ENCODE peak calls at places on chromosomes 4 and X, in six cellular contexts. One of them, this sample, is unnamed.
A peak's percentile ranks its signal among the peaks of the same experiment; 100 is the strongest.

GRCh38 chr4:58050439-58050838 is 940.3 kb upstream of the IGFBP7 start:
- DNase-seq in hepatocyte: no peak
- DNase-seq in upper lobe of right lung: no peak
- DNase-seq in sigmoid colon: no peak
- DNase-seq in kidney: no peak
- DNase-seq in GM23338: no peak
- DNase-seq in this sample: no peak

GRCh38 chrX:19347916-19348315 is 4.2 kb downstream of the PDHA1 start:
- DNase-seq in hepatocyte: no peak
- DNase-seq in upper lobe of right lung: no peak
- DNase-seq in sigmoid colon: no peak
- DNase-seq in kidney: no peak
- DNase-seq in GM23338: no peak
- DNase-seq in this sample: no peak

GRCh38 chr4:188295899-188296298 is 156.7 kb downstream of the TRIML1 start:
- DNase-seq in hepatocyte: no peak
- DNase-seq in upper lobe of right lung: no peak
- DNase-seq in sigmoid colon: no peak
- DNase-seq in kidney: no peak
- DNase-seq in GM23338: no peak
- DNase-seq in this sample: no peak

GRCh38 chrX:138885886-138886285 is 174.4 kb upstream of the FGF13 start:
- DNase-seq in hepatocyte: no peak
- DNase-seq in upper lobe of right lung: no peak
- DNase-seq in sigmoid colon: no peak
- DNase-seq in kidney: no peak
- DNase-seq in GM23338: no peak
- DNase-seq in this sample: no peak

GRCh38 chr4:6854098-6854744 is 55.4 kb upstream of the TBC1D14 start:
- DNase-seq in hepatocyte: no peak
- DNase-seq in upper lobe of right lung: no peak
- DNase-seq in sigmoid colon: no peak
- DNase-seq in kidney: no peak
- DNase-seq in GM23338: no peak
- DNase-seq in this sample: no peak

GRCh38 chr4:91198951-91199350 is 1071.8 kb downstream of the CCSER1 start:
- DNase-seq in hepatocyte: no peak
- DNase-seq in upper lobe of right lung: no peak
- DNase-seq in sigmoid colon: no peak
- DNase-seq in kidney: no peak
- DNase-seq in GM23338: no peak
- DNase-seq in this sample: no peak

GRCh38 chr4:182929296-182929695 is 12.1 kb upstream of the DCTD start:
- DNase-seq in hepatocyte: peak; percentile 50
- DNase-seq in upper lobe of right lung: no peak
- DNase-seq in sigmoid colon: no peak
- DNase-seq in kidney: no peak
- DNase-seq in GM23338: no peak
- DNase-seq in this sample: no peak

GRCh38 chr4:6460876-6461275 is 11.5 kb downstream of the PPP2R2C start:
- DNase-seq in hepatocyte: no peak
- DNase-seq in upper lobe of right lung: no peak
- DNase-seq in sigmoid colon: peak; percentile 37
- DNase-seq in kidney: no peak
- DNase-seq in GM23338: no peak
- DNase-seq in this sample: no peak

GRCh38 chr4:184514121-184514988 is 40.0 kb upstream of the IRF2 start:
- DNase-seq in hepatocyte: peak; percentile 61
- DNase-seq in upper lobe of right lung: peak; percentile 70
- DNase-seq in sigmoid colon: peak; percentile 86
- DNase-seq in kidney: peak; percentile 78
- DNase-seq in GM23338: no peak
- DNase-seq in this sample: peak; percentile 91

GRCh38 chr4:22389240-22389871 is 126.5 kb downstream of the ADGRA3 start:
- DNase-seq in hepatocyte: peak; percentile 83
- DNase-seq in upper lobe of right lung: no peak
- DNase-seq in sigmoid colon: no peak
- DNase-seq in kidney: no peak
- DNase-seq in GM23338: peak; percentile 80
- DNase-seq in this sample: peak; percentile 52

GRCh38 chr4:147777456-147778091 is 45.7 kb downstream of the ARHGAP10 start:
- DNase-seq in hepatocyte: no peak
- DNase-seq in upper lobe of right lung: no peak
- DNase-seq in sigmoid colon: no peak
- DNase-seq in kidney: no peak
- DNase-seq in GM23338: no peak
- DNase-seq in this sample: no peak

GRCh38 chrX:17374619-17375360 is at the start of gene NHS:
- DNase-seq in hepatocyte: peak; percentile 83
- DNase-seq in upper lobe of right lung: peak; percentile 72
- DNase-seq in sigmoid colon: peak; percentile 89
- DNase-seq in kidney: peak; percentile 91
- DNase-seq in GM23338: peak; percentile 84
- DNase-seq in this sample: peak; percentile 41

GRCh38 chr4:141246243-141246642 is 25.5 kb downstream of the ZNF330 start:
- DNase-seq in hepatocyte: no peak
- DNase-seq in upper lobe of right lung: no peak
- DNase-seq in sigmoid colon: no peak
- DNase-seq in kidney: no peak
- DNase-seq in GM23338: no peak
- DNase-seq in this sample: no peak

GRCh38 chr4:20618729-20619128 is 81.5 kb upstream of the PACRGL start:
- DNase-seq in hepatocyte: no peak
- DNase-seq in upper lobe of right lung: no peak
- DNase-seq in sigmoid colon: no peak
- DNase-seq in kidney: no peak
- DNase-seq in GM23338: peak; percentile 47
- DNase-seq in this sample: no peak

GRCh38 chrX:71665747-71666146 is 1.6 kb upstream of the LOC101059915 start:
- DNase-seq in hepatocyte: no peak
- DNase-seq in upper lobe of right lung: no peak
- DNase-seq in sigmoid colon: no peak
- DNase-seq in kidney: peak; percentile 42
- DNase-seq in GM23338: no peak
- DNase-seq in this sample: no peak

GRCh38 chr4:2292679-2293108 is 30.8 kb upstream of the MXD4 start:
- DNase-seq in hepatocyte: peak; percentile 3
- DNase-seq in upper lobe of right lung: no peak
- DNase-seq in sigmoid colon: no peak
- DNase-seq in kidney: no peak
- DNase-seq in GM23338: no peak
- DNase-seq in this sample: no peak

GRCh38 chr4:39522068-39522467 is 5.2 kb downstream of the UGDH start:
- DNase-seq in hepatocyte: no peak
- DNase-seq in upper lobe of right lung: no peak
- DNase-seq in sigmoid colon: no peak
- DNase-seq in kidney: no peak
- DNase-seq in GM23338: no peak
- DNase-seq in this sample: no peak
- H3K4me3 ChIP-seq in hepatocyte: no peak overlapping the region
- H3K4me3 ChIP-seq in upper lobe of right lung: no peak overlapping the region
- H3K4me3 ChIP-seq in sigmoid colon: no peak overlapping the region
- H3K4me3 ChIP-seq in kidney: no peak overlapping the region
- H3K4me3 ChIP-seq in GM23338: no peak overlapping the region
- H3K4me3 ChIP-seq in this sample: no peak overlapping the region

DNA sequence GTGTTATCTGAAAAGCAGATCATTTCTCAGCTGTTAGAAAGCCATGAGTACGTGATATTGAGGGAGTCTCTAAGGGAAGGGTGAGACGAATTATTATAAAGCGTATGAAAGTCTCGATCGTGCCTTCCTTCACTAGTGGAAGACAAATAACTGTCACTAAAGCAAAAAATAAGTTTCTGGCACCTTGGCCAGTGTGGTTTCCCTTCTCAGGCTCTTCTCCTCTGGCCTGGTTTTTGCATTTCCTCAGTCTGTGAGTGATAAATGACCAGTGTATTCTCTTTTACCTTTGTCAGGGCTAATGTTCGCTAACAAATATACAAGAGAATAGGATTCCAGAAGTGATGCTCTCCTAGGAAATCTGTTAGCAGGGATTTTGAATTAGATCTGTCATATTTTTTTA is 19.7 kb downstream of the TXK start:
- DNase-seq in hepatocyte: no peak
- DNase-seq in upper lobe of right lung: no peak
- DNase-seq in sigmoid colon: no peak
- DNase-seq in kidney: no peak
- DNase-seq in GM23338: no peak
- DNase-seq in this sample: no peak
- H3K4me3 ChIP-seq in hepatocyte: no peak overlapping the region
- H3K4me3 ChIP-seq in upper lobe of right lung: no peak overlapping the region
- H3K4me3 ChIP-seq in sigmoid colon: no peak overlapping the region
- H3K4me3 ChIP-seq in kidney: no peak overlapping the region
- H3K4me3 ChIP-seq in GM23338: no peak overlapping the region
- H3K4me3 ChIP-seq in this sample: no peak overlapping the region

GRCh38 chr4:122705035-122705434 is 27.5 kb upstream of the BBS12 start:
- DNase-seq in hepatocyte: no peak
- DNase-seq in upper lobe of right lung: no peak
- DNase-seq in sigmoid colon: no peak
- DNase-seq in kidney: no peak
- DNase-seq in GM23338: no peak
- DNase-seq in this sample: no peak

GRCh38 chr4:122707503-122707902 is 25.0 kb upstream of the BBS12 start:
- DNase-seq in hepatocyte: no peak
- DNase-seq in upper lobe of right lung: no peak
- DNase-seq in sigmoid colon: no peak
- DNase-seq in kidney: no peak
- DNase-seq in GM23338: no peak
- DNase-seq in this sample: no peak

GRCh38 chr4:122703868-122704267 is 28.6 kb upstream of the BBS12 start:
- DNase-seq in hepatocyte: no peak
- DNase-seq in upper lobe of right lung: no peak
- DNase-seq in sigmoid colon: no peak
- DNase-seq in kidney: no peak
- DNase-seq in GM23338: peak; percentile 12
- DNase-seq in this sample: no peak

GRCh38 chr4:122706511-122706910 is 26.0 kb upstream of the BBS12 start:
- DNase-seq in hepatocyte: no peak
- DNase-seq in upper lobe of right lung: no peak
- DNase-seq in sigmoid colon: no peak
- DNase-seq in kidney: no peak
- DNase-seq in GM23338: no peak
- DNase-seq in this sample: no peak

DNA sequence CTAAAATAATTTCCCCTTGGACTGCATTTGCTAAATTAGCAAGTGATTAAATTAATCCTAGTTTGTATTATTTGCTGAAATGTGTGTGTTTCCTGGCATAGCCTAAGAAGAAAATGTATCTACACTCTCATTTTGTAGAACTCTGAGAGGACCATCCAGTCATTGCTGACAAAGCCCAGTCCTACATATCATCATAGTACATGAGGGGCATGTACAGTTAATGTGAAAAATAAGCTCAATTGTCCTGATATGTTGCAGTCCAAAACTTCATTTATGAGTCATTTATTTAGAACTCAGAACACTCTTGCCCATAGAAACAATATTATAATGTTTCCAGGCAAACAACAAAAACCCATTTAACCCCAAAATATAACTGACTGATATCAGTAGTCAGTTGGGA is 27.0 kb upstream of the BBS12 start:
- DNase-seq in hepatocyte: no peak
- DNase-seq in upper lobe of right lung: no peak
- DNase-seq in sigmoid colon: no peak
- DNase-seq in kidney: no peak
- DNase-seq in GM23338: no peak
- DNase-seq in this sample: no peak
- H3K4me3 ChIP-seq in hepatocyte: no peak overlapping the region
- H3K4me3 ChIP-seq in upper lobe of right lung: no peak overlapping the region
- H3K4me3 ChIP-seq in sigmoid colon: no peak overlapping the region
- H3K4me3 ChIP-seq in kidney: no peak overlapping the region
- H3K4me3 ChIP-seq in GM23338: no peak overlapping the region
- H3K4me3 ChIP-seq in this sample: no peak overlapping the region

DNA sequence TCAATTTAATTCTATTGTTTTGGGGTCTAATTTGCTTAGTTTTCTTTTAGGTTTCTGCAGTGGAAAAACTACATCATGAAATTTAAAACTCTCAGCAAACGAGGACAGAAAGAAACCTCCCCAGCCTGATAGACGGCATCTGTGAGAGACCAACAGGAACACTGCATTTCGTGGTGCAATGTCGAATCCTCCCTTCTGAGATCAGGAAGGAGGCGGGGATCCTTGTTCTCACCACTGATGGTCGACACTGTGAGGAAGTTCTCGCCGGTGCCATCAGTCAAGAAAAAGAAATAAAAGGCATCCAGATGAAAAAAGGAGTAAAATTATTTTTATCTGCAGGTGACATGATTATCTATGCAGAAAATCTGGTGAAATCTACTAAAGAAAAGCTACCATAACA is 16.5 kb downstream of the GAK start:
- DNase-seq in hepatocyte: no peak
- DNase-seq in upper lobe of right lung: no peak
- DNase-seq in sigmoid colon: peak; percentile 56
- DNase-seq in kidney: no peak
- DNase-seq in GM23338: no peak
- DNase-seq in this sample: peak; percentile 31
- H3K4me3 ChIP-seq in hepatocyte: no peak overlapping the region
- H3K4me3 ChIP-seq in upper lobe of right lung: no peak overlapping the region
- H3K4me3 ChIP-seq in sigmoid colon: no peak overlapping the region
- H3K4me3 ChIP-seq in kidney: no peak overlapping the region
- H3K4me3 ChIP-seq in GM23338: no peak overlapping the region
- H3K4me3 ChIP-seq in this sample: peak overlapping the region; percentile 4

GRCh38 chrX:37753384-37753783 is 26.5 kb upstream of the CYBB start:
- DNase-seq in hepatocyte: no peak
- DNase-seq in upper lobe of right lung: no peak
- DNase-seq in sigmoid colon: no peak
- DNase-seq in kidney: no peak
- DNase-seq in GM23338: no peak
- DNase-seq in this sample: no peak

GRCh38 chrX:37754518-37754917 is 25.3 kb upstream of the CYBB start:
- DNase-seq in hepatocyte: no peak
- DNase-seq in upper lobe of right lung: no peak
- DNase-seq in sigmoid colon: no peak
- DNase-seq in kidney: no peak
- DNase-seq in GM23338: no peak
- DNase-seq in this sample: no peak

GRCh38 chrX:37752941-37753340 is 26.9 kb upstream of the CYBB start:
- DNase-seq in hepatocyte: no peak
- DNase-seq in upper lobe of right lung: no peak
- DNase-seq in sigmoid colon: no peak
- DNase-seq in kidney: no peak
- DNase-seq in GM23338: no peak
- DNase-seq in this sample: no peak

GRCh38 chrX:37757082-37757481 is 22.8 kb upstream of the CYBB start:
- DNase-seq in hepatocyte: no peak
- DNase-seq in upper lobe of right lung: no peak
- DNase-seq in sigmoid colon: no peak
- DNase-seq in kidney: no peak
- DNase-seq in GM23338: no peak
- DNase-seq in this sample: no peak

GRCh38 chrX:37755073-37755472 is 24.8 kb upstream of the CYBB start:
- DNase-seq in hepatocyte: no peak
- DNase-seq in upper lobe of right lung: no peak
- DNase-seq in sigmoid colon: no peak
- DNase-seq in kidney: no peak
- DNase-seq in GM23338: no peak
- DNase-seq in this sample: no peak
- H3K4me3 ChIP-seq in hepatocyte: no peak overlapping the region
- H3K4me3 ChIP-seq in upper lobe of right lung: no peak overlapping the region
- H3K4me3 ChIP-seq in sigmoid colon: no peak overlapping the region
- H3K4me3 ChIP-seq in kidney: no peak overlapping the region
- H3K4me3 ChIP-seq in GM23338: no peak overlapping the region
- H3K4me3 ChIP-seq in this sample: no peak overlapping the region

GRCh38 chrX:21944136-21944615 is 3.7 kb downstream of the SMS start:
- DNase-seq in hepatocyte: no peak
- DNase-seq in upper lobe of right lung: no peak
- DNase-seq in sigmoid colon: no peak
- DNase-seq in kidney: no peak
- DNase-seq in GM23338: peak; percentile 50
- DNase-seq in this sample: no peak
- H3K4me3 ChIP-seq in hepatocyte: no peak overlapping the region
- H3K4me3 ChIP-seq in upper lobe of right lung: no peak overlapping the region
- H3K4me3 ChIP-seq in sigmoid colon: no peak overlapping the region
- H3K4me3 ChIP-seq in kidney: no peak overlapping the region
- H3K4me3 ChIP-seq in GM23338: peak overlapping the region; percentile 64
- H3K4me3 ChIP-seq in this sample: no peak overlapping the region